ENCODE peak calls at places on chromosomes 16 and 17, in four cellular contexts. Q, B, E and U are unnamed samples.

GRCh38 chr16:10250137-10250850 is 68.1 kb upstream of the GRIN2A start:
- DNase-seq in E (no peak), Q (no peak), B (no peak), U (no peak)

GRCh38 chr17:17313350-17313991 is 10.3 kb downstream of the NT5M start:
- DNase-seq in B (peak), Q (no peak), E (peak), U (no peak)

GRCh38 chr16:57260294-57260929 is 15.4 kb downstream of the ARL2BP start:
- DNase-seq in B (peak), E (no peak), Q (peak), U (no peak)

GRCh38 chr17:48993305-48993704 is 3.9 kb upstream of the IGF2BP1 start:
- DNase-seq in Q (no peak), B (no peak), E (no peak), U (no peak)

GRCh38 chr17:2369551-2370210 is 31.2 kb downstream of the MNT start:
- DNase-seq in E (no peak), B (peak), Q (no peak), U (no peak)

GRCh38 chr16:71645450-71645849 is 19.5 kb downstream of the MARVELD3 start:
- DNase-seq in Q (no peak), E (peak), B (peak), U (no peak)

GRCh38 chr17:266701-267656 is 85.5 kb upstream of the DOC2B start:
- DNase-seq in E (no peak), Q (no peak), B (no peak), U (no peak)

GRCh38 chr17:44137891-44138709 is 3.6 kb upstream of the HROB start:
- DNase-seq in B (peak), Q (no peak), E (peak), U (no peak)

GRCh38 chr16:85395207-85395912 is 217.8 kb upstream of the GSE1 start:
- DNase-seq in B (peak), Q (peak), E (peak), U (no peak)

DNA sequence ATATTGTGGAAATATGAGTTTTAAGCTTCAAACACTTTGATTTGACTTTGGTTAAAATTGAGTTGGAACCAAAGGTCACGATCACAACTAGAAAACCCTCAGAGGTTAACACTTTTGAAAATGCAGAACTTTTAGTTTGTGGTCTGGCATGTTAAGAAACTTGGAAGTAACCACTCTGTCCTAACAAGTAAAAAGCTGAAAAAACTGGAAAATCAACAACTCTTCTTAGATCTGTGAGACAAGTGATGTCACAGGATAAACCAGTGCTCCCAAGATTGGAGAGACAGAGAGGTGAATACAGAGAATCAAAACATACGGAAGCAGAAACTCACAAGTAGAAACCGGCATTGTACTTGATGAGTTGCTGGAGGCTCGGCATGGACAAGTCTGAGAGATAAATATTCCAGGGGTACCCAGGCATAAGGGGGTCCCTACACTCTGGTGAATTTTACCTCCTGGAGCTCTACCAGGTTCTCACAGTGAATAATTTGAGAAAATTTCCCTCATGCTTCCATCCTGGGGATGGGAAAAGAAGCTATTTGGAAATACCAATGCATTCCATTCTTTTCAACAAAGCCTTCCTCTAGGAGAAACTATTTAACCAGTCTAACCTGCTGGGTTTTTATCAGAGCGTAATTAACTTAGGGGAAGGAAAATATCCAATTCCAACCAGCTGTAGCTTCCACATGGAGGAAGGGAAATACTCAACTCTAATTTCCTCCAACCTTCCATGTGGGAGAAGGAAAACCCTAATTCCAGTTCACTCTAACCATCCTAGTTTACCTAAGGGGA is 17.2 kb downstream of the MFSD6L start:
- DNase-seq in B (no peak), Q (no peak), E (no peak), U (no peak)
- TF ChIP-seq POLR2AphosphoS5 in B (no peak), Q (no peak), E (no peak), U (no peak)

GRCh38 chr16:1917665-1918111 is 527 bp downstream of the HS3ST6 start:
- DNase-seq in E (no peak), B (no peak), Q (no peak), U (no peak)

GRCh38 chr16:1918312-1918889 is at the start of gene HS3ST6:
- DNase-seq in E (no peak), B (no peak), Q (no peak), U (no peak)

GRCh38 chr16:1919680-1919998 is 1.4 kb upstream of the HS3ST6 start:
- DNase-seq in E (no peak), Q (no peak), B (no peak), U (no peak)

GRCh38 chr16:1920727-1921155 is 2.5 kb upstream of the HS3ST6 start:
- DNase-seq in Q (no peak), B (peak), E (no peak), U (no peak)

DNA sequence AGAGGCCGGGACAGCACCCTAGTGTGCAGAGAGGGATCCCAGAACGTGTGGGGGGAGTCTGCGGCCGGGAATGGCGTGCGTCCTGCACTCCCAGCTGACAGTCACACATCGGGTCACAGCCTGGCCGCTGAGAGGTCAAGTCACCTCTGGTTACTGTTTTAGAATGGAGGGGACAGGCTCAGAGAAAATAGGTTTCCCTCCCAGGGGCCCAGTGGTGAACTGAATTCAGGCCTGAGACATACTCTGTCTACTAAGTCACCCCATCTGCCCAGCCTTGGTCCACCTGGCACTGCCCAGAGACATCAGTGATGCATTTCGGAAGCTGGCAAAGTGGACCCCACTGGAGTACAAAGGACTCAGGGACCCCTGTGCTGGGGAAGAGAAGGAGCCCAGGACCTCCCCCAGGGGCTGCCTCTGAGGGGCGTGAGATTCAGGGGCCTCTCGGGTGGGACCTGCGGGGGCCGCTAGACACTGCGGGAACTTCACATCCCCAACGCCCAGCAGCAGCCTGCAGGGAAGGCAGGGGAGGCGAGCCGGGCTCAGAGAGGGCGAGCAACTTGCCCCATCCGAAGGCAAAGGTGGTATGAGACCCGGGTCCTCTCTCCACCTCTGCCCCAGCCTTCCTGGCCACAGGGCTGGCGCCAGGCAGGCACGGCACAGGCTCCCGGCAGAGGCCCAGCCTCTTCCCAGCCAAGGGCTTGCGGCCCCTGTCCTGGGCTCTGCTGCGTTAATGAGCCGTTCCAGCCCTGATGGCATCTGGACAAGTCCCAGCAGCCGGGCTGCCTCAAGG is 870 bp upstream of the HS3ST6 start:
- DNase-seq in Q (no peak), E (no peak), B (no peak), U (no peak)
- TF ChIP-seq GABPA in Q (no peak), E (no peak), B (no peak), U (no peak)

GRCh38 chr17:81044428-81044763 is 9.4 kb downstream of the BAIAP2 start:
- DNase-seq in Q (no peak), E (no peak), B (no peak), U (no peak)
- H3K27ac ChIP-seq in Q (no peak), E (peak), B (no peak), U (no peak)

DNA sequence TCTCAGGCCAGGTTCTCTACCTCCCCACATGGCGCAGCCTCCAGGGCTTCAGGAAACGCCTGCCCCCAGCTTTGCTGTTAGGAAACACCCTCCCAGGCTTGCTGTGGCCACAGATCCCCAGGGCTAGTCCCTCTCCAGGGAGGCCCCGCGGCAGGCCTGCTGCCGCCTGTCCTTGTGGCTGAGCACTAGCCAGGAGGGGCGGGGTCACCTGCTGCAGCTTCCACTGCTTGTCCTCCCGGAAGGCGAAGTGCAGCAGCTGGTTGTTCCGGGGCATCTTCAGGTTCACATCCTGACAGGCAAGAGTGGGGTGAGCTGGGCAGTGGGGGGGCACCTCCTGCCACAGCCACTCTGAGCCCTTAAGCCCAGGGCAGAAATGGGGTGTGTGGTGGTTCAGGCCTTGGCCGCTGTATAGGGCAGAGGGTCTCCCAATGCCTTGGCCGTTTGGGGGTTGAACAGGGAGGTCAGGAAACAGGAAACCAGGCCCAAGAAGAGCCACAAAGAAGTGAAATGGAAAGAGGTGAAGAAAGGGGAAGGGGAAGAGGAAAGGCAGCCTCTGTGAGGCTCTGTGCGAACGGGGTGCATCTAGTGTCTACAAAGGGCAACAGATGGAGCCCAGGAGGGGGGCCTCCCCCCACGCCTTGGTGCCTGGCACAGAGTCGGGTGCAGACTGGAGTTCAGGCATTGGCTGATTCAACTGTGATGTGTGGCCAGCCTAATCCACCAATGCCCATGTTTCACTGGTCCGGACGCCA is 2.0 kb downstream of the ROGDI start:
- DNase-seq in Q (no peak), B (peak), E (peak), U (peak)
- TF ChIP-seq POLR2AphosphoS5 in Q (peak), B (no peak), E (no peak), U (peak)

DNA sequence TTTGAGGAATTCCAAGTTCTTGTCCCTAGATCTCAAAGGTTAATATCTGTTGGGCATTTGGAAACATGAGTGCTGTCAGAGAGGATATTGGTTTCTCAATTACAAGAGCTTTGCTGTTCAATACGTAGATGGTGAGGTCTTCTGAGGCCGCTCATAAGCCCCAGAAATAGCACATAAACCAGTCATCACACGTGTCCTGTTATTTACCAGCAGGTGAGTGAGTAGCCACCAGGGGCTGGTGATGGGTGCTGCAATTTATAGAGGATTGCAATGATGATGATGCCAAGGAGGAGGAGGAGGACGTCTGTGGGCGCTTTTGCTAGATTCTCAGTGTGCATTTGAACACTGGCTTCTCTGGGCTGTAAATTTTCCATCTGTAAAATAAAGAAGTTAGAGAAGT is 89.0 kb downstream of the SALL1 start:
- DNase-seq in B (no peak), E (peak), Q (no peak), U (no peak)
- TF ChIP-seq GABPA in B (no peak), E (no peak), Q (no peak), U (no peak)

GRCh38 chr17:55444471-55445441 is 23.1 kb upstream of the MMD start:
- DNase-seq in E (peak), Q (no peak), B (no peak), U (no peak)

GRCh38 chr17:55443904-55444303 is 22.3 kb upstream of the MMD start:
- DNase-seq in Q (no peak), B (no peak), E (no peak), U (no peak)

GRCh38 chr17:55441544-55441943 is 19.9 kb upstream of the MMD start:
- DNase-seq in Q (no peak), B (no peak), E (no peak), U (no peak)

GRCh38 chr17:55442462-55442861 is 20.8 kb upstream of the MMD start:
- DNase-seq in E (no peak), B (no peak), Q (no peak), U (no peak)

GRCh38 chr17:55442953-55443683 is 21.5 kb upstream of the MMD start:
- DNase-seq in B (no peak), E (peak), Q (no peak), U (no peak)
- H3K27ac ChIP-seq in B (no peak), E (peak), Q (no peak), U (no peak)